ENCODE peak calls at places on chromosomes 2 and 18, in four cellular contexts. C is activated T-helper 1 cell treated with Interleukin-2 at 50 U/mL for 16 hours, P is substantia nigra, A is keratinocyte. H is an unnamed sample.
A peak's percentile ranks its signal among the peaks of the same experiment; 100 is the strongest.

GRCh38 chr2:101697794-101698418 is 399 bp downstream of the MAP4K4 start:
- DNase-seq in C (no peak), P (no peak), A (no peak), H (no peak)

GRCh38 chr2:29063056-29063455 is 11.3 kb downstream of the PCARE start:
- DNase-seq in C (no peak), P (no peak), A (no peak), H (no peak)

GRCh38 chr2:203432811-203433210 is 102.3 kb downstream of the RAPH1 start:
- DNase-seq in C (no peak), P (no peak), A (no peak), H (no peak)

GRCh38 chr2:222594679-222595078 is 61.2 kb downstream of the FARSB start:
- DNase-seq in C (no peak), P (no peak), A (no peak), H (no peak)

GRCh38 chr2:96091141-96091710 is 25.1 kb downstream of the ADRA2B start:
- DNase-seq in C (no peak), P (no peak), A (no peak), H (peak; percentile 74)

GRCh38 chr18:80200932-80201672 is 46.2 kb downstream of the PARD6G start:
- DNase-seq in C (no peak), P (no peak), A (no peak), H (no peak)

GRCh38 chr18:8116346-8117007 is 492.8 kb upstream of the RAB12 start:
- DNase-seq in C (no peak), P (no peak), A (peak; percentile 38), H (no peak)

GRCh38 chr2:213246665-213247281 is 37.5 kb upstream of the SPAG16 start:
- DNase-seq in C (peak; percentile 4), P (no peak), A (no peak), H (peak; percentile 65)

GRCh38 chr18:76886112-76886511 is 63.8 kb downstream of the ZNF236 start:
- DNase-seq in C (no peak), P (no peak), A (no peak), H (no peak)

GRCh38 chr2:28681216-28681981 is 70.2 kb upstream of the PPP1CB start:
- DNase-seq in C (peak; percentile 19), P (no peak), A (no peak), H (peak; percentile 37)

GRCh38 chr18:32372381-32373061 is 98.2 kb downstream of the GAREM1 start:
- DNase-seq in C (no peak), P (no peak), A (peak; percentile 59), H (peak; percentile 69)

GRCh38 chr18:9796933-9797549 is 88.7 kb upstream of the TXNDC2 start:
- DNase-seq in C (no peak), P (no peak), A (no peak), H (no peak)

GRCh38 chr18:79318142-79318673 is 77.5 kb upstream of the NFATC1 start:
- DNase-seq in C (no peak), P (no peak), A (no peak), H (no peak)

GRCh38 chr2:219592721-219593120 is 4.9 kb upstream of the STK11IP start:
- DNase-seq in C (no peak), P (no peak), A (no peak), H (no peak)

GRCh38 chr18:8794133-8794986 is 89.0 kb downstream of the MTCL1 start:
- DNase-seq in C (no peak), P (no peak), A (no peak), H (peak; percentile 66)

GRCh38 chr2:105556366-105556765 is 157.5 kb upstream of the FHL2 start:
- DNase-seq in C (no peak), P (no peak), A (no peak), H (no peak)

GRCh38 chr2:108239786-108240185 is at the start of gene SULT1C3:
- DNase-seq in C (no peak), P (no peak), A (no peak), H (peak; percentile 85)

GRCh38 chr2:44342854-44343253 is 18.4 kb downstream of the PREPL start:
- DNase-seq in C (no peak), P (no peak), A (no peak), H (no peak)

GRCh38 chr2:86170449-86170848 is 24.8 kb downstream of the IMMT start:
- DNase-seq in C (no peak), P (no peak), A (no peak), H (no peak)

GRCh38 chr2:86297382-86298147 is 39.9 kb downstream of the REEP1 start:
- DNase-seq in C (no peak), P (no peak), A (no peak), H (no peak)

GRCh38 chr2:100819365-100820345 is at the start of gene NPAS2:
- DNase-seq in C (no peak), P (no peak), A (no peak), H (peak; percentile 58)

GRCh38 chr2:30371772-30372373 is 75.2 kb upstream of the LCLAT1 start:
- DNase-seq in C (no peak), P (no peak), A (no peak), H (no peak)

GRCh38 chr2:57181315-57182038 is 865.1 kb upstream of the VRK2 start:
- DNase-seq in C (no peak), P (no peak), A (peak; percentile 13), H (no peak)

GRCh38 chr2:20836521-20836920 is 13.6 kb upstream of the LDAH start:
- DNase-seq in C (no peak), P (no peak), A (no peak), H (no peak)

GRCh38 chr2:238141541-238142318 is 3.3 kb downstream of the KLHL30 start:
- DNase-seq in C (no peak), P (no peak), A (peak; percentile 42), H (peak; percentile 93)

GRCh38 chr2:223591596-223591995 is 10.6 kb downstream of the SCG2 start:
- DNase-seq in C (no peak), P (no peak), A (no peak), H (no peak)

GRCh38 chr2:19796036-19796703 is 105.6 kb downstream of the TTC32 start:
- DNase-seq in C (no peak), P (no peak), A (no peak), H (no peak)

GRCh38 chr2:178194600-178195389 is 483 bp downstream of the OSBPL6 start:
- DNase-seq in C (no peak), P (no peak), A (no peak), H (no peak)

GRCh38 chr18:58501497-58501896 is 127.4 kb downstream of the ALPK2 start:
- DNase-seq in C (no peak), P (no peak), A (no peak), H (no peak)

GRCh38 chr2:198438326-198438725 is 633.9 kb downstream of the PLCL1 start:
- DNase-seq in C (no peak), P (no peak), A (no peak), H (no peak)

GRCh38 chr2:178057179-178057578 is 15.4 kb downstream of the PDE11A start:
- DNase-seq in C (no peak), P (no peak), A (no peak), H (no peak)

GRCh38 chr2:1207962-1208510 is 205.2 kb upstream of the TPO start:
- DNase-seq in C (no peak), P (no peak), A (no peak), H (no peak)

GRCh38 chr2:20452551-20452950 is 5.7 kb downstream of the RHOB start:
- DNase-seq in C (no peak), P (no peak), A (no peak), H (no peak)

GRCh38 chr2:99035920-99036319 is 99.9 kb upstream of the CRACDL start:
- DNase-seq in C (no peak), P (no peak), A (no peak), H (no peak)

GRCh38 chr2:237223208-237223861 is 137.6 kb downstream of the COPS8 start:
- DNase-seq in C (no peak), P (no peak), A (peak; percentile 45), H (no peak)

GRCh38 chr2:158773121-158773520 is 22.0 kb upstream of the DAPL1 start:
- DNase-seq in C (no peak), P (no peak), A (no peak), H (no peak)

GRCh38 chr18:27017901-27018500 is 152.5 kb upstream of the AQP4 start:
- DNase-seq in C (no peak), P (no peak), A (no peak), H (no peak)

GRCh38 chr18:42157878-42158277 is 202.8 kb downstream of the PIK3C3 start:
- DNase-seq in C (no peak), P (no peak), A (no peak), H (no peak)